ENCODE peak calls at places on chromosomes 2 and 18, in nine cellular contexts. One of them, this sample, is unnamed.

GRCh38 chr2:191319181-191319580 is 74.0 kb downstream of the MYO1B start:
- DNase-seq in PC-3: peak; percentile 77
- DNase-seq in fibroblast of lung: peak; percentile 73
- DNase-seq in neuronal stem cell: no peak
- DNase-seq in PC-9: no peak
- DNase-seq in A549: peak; percentile 24
- DNase-seq in GM23338: no peak
- DNase-seq in HCT116: no peak
- DNase-seq in neural progenitor cell: no peak
- DNase-seq in this sample: peak; percentile 90

GRCh38 chr2:230942920-230943896 is 18.2 kb upstream of the GPR55 start:
- DNase-seq in PC-3: no peak
- DNase-seq in fibroblast of lung: peak; percentile 5
- DNase-seq in neuronal stem cell: no peak
- DNase-seq in PC-9: no peak
- DNase-seq in A549: no peak
- DNase-seq in GM23338: no peak
- DNase-seq in HCT116: no peak
- DNase-seq in neural progenitor cell: no peak
- DNase-seq in this sample: peak; percentile 27

GRCh38 chr2:230684222-230685164 is 28.1 kb upstream of the CAB39 start:
- DNase-seq in PC-3: peak; percentile 92
- DNase-seq in fibroblast of lung: peak; percentile 85
- DNase-seq in neuronal stem cell: no peak
- DNase-seq in PC-9: peak; percentile 93
- DNase-seq in A549: peak; percentile 69
- DNase-seq in GM23338: no peak
- DNase-seq in HCT116: peak; percentile 52
- DNase-seq in neural progenitor cell: no peak
- DNase-seq in this sample: peak; percentile 47

GRCh38 chr2:189927823-189928222 is 134.7 kb downstream of the MSTN start:
- DNase-seq in PC-3: no peak
- DNase-seq in fibroblast of lung: peak; percentile 5
- DNase-seq in neuronal stem cell: no peak
- DNase-seq in PC-9: no peak
- DNase-seq in A549: no peak
- DNase-seq in GM23338: no peak
- DNase-seq in HCT116: no peak
- DNase-seq in neural progenitor cell: no peak
- DNase-seq in this sample: peak; percentile 49

GRCh38 chr2:60925994-60926750 is 44.8 kb downstream of the REL start:
- DNase-seq in PC-3: peak; percentile 42
- DNase-seq in fibroblast of lung: peak; percentile 43
- DNase-seq in neuronal stem cell: no peak
- DNase-seq in PC-9: no peak
- DNase-seq in A549: peak; percentile 24
- DNase-seq in GM23338: peak; percentile 28
- DNase-seq in HCT116: no peak
- DNase-seq in neural progenitor cell: no peak
- DNase-seq in this sample: peak; percentile 14

GRCh38 chr2:235532307-235532706 is 38.5 kb downstream of the AGAP1 start:
- DNase-seq in PC-3: no peak
- DNase-seq in fibroblast of lung: no peak
- DNase-seq in neuronal stem cell: no peak
- DNase-seq in PC-9: no peak
- DNase-seq in A549: no peak
- DNase-seq in GM23338: no peak
- DNase-seq in HCT116: no peak
- DNase-seq in neural progenitor cell: no peak
- DNase-seq in this sample: no peak

GRCh38 chr2:102063948-102064678 is 72.4 kb downstream of the IL1R2 start:
- DNase-seq in PC-3: peak; percentile 90
- DNase-seq in fibroblast of lung: peak; percentile 99
- DNase-seq in neuronal stem cell: peak; percentile 12
- DNase-seq in PC-9: peak; percentile 83
- DNase-seq in A549: peak; percentile 92
- DNase-seq in GM23338: peak; percentile 35
- DNase-seq in HCT116: peak; percentile 33
- DNase-seq in neural progenitor cell: peak; percentile 66
- DNase-seq in this sample: peak; percentile 100

GRCh38 chr2:199631129-199631528 is 173.4 kb upstream of the SATB2 start:
- DNase-seq in PC-3: no peak
- DNase-seq in fibroblast of lung: no peak
- DNase-seq in neuronal stem cell: no peak
- DNase-seq in PC-9: no peak
- DNase-seq in A549: no peak
- DNase-seq in GM23338: no peak
- DNase-seq in HCT116: no peak
- DNase-seq in neural progenitor cell: no peak
- DNase-seq in this sample: no peak

GRCh38 chr2:197138513-197138912 is 172.1 kb downstream of the ANKRD44 start:
- DNase-seq in PC-3: no peak
- DNase-seq in fibroblast of lung: no peak
- DNase-seq in neuronal stem cell: no peak
- DNase-seq in PC-9: no peak
- DNase-seq in A549: no peak
- DNase-seq in GM23338: no peak
- DNase-seq in HCT116: no peak
- DNase-seq in neural progenitor cell: no peak
- DNase-seq in this sample: no peak

GRCh38 chr2:20514596-20515269 is 67.9 kb downstream of the RHOB start:
- DNase-seq in PC-3: peak; percentile 66
- DNase-seq in fibroblast of lung: peak; percentile 99
- DNase-seq in neuronal stem cell: no peak
- DNase-seq in PC-9: peak; percentile 91
- DNase-seq in A549: peak; percentile 44
- DNase-seq in GM23338: peak; percentile 22
- DNase-seq in HCT116: peak; percentile 64
- DNase-seq in neural progenitor cell: no peak
- DNase-seq in this sample: peak; percentile 98

GRCh38 chr2:10254373-10255188 is 48.1 kb upstream of the HPCAL1 start:
- DNase-seq in PC-3: peak; percentile 81
- DNase-seq in fibroblast of lung: peak; percentile 59
- DNase-seq in neuronal stem cell: no peak
- DNase-seq in PC-9: peak; percentile 44
- DNase-seq in A549: peak; percentile 39
- DNase-seq in GM23338: no peak
- DNase-seq in HCT116: no peak
- DNase-seq in neural progenitor cell: no peak
- DNase-seq in this sample: peak; percentile 21

DNA sequence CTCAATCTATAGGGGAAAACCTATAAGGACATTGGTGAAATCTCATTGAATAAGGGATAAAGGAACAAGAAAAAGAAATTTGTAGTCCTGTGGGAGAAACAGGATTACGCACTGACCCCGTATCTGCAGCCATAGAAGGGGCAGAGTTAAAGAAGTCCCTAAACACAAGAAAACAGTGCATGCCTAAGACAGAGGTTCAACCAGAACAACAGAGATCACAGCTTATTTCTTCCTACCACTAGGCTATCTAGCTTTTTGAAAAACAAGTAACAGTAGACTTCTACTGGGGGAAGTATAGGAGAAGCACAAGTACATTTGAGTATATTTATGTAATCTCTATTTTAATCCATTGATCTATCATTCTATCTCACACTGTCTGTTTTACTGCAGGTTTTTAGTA is 485.2 kb upstream of the REG3G start:
- DNase-seq in PC-3: no peak
- DNase-seq in fibroblast of lung: no peak
- DNase-seq in neuronal stem cell: no peak
- DNase-seq in PC-9: no peak
- DNase-seq in A549: no peak
- DNase-seq in GM23338: no peak
- DNase-seq in HCT116: no peak
- DNase-seq in neural progenitor cell: no peak
- DNase-seq in this sample: no peak
- H3K4me2 ChIP-seq in PC-3: peak overlapping the region; percentile 48
- H3K4me2 ChIP-seq in fibroblast of lung: no peak overlapping the region
- H3K4me2 ChIP-seq in neuronal stem cell: no peak overlapping the region
- H3K4me2 ChIP-seq in PC-9: peak overlapping the region; percentile 89
- H3K4me2 ChIP-seq in A549: no peak overlapping the region
- H3K4me2 ChIP-seq in GM23338: no peak overlapping the region
- H3K4me2 ChIP-seq in HCT116: no peak overlapping the region
- H3K4me2 ChIP-seq in neural progenitor cell: no peak overlapping the region
- H3K4me2 ChIP-seq in this sample: no peak overlapping the region

GRCh38 chr2:50196775-50197482 is 835.0 kb downstream of the NRXN1 start:
- DNase-seq in PC-3: no peak
- DNase-seq in fibroblast of lung: no peak
- DNase-seq in neuronal stem cell: no peak
- DNase-seq in PC-9: no peak
- DNase-seq in A549: no peak
- DNase-seq in GM23338: peak; percentile 79
- DNase-seq in HCT116: no peak
- DNase-seq in neural progenitor cell: no peak
- DNase-seq in this sample: no peak
- H3K4me3 ChIP-seq in PC-3: no peak overlapping the region
- H3K4me3 ChIP-seq in fibroblast of lung: no peak overlapping the region
- H3K4me3 ChIP-seq in neuronal stem cell: no peak overlapping the region
- H3K4me3 ChIP-seq in PC-9: no peak overlapping the region
- H3K4me3 ChIP-seq in A549: no peak overlapping the region
- H3K4me3 ChIP-seq in GM23338: no peak overlapping the region
- H3K4me3 ChIP-seq in HCT116: no peak overlapping the region
- H3K4me3 ChIP-seq in neural progenitor cell: no peak overlapping the region
- H3K4me3 ChIP-seq in this sample: no peak overlapping the region

GRCh38 chr18:58793361-58793760 is 71.3 kb upstream of the ZNF532 start:
- DNase-seq in PC-3: peak; percentile 98
- DNase-seq in fibroblast of lung: peak; percentile 92
- DNase-seq in neuronal stem cell: no peak
- DNase-seq in PC-9: peak; percentile 66
- DNase-seq in A549: peak; percentile 71
- DNase-seq in GM23338: no peak
- DNase-seq in HCT116: no peak
- DNase-seq in neural progenitor cell: no peak
- DNase-seq in this sample: peak; percentile 89

GRCh38 chr18:58788470-58788869 is 76.2 kb upstream of the ZNF532 start:
- DNase-seq in PC-3: peak; percentile 73
- DNase-seq in fibroblast of lung: peak; percentile 60
- DNase-seq in neuronal stem cell: no peak
- DNase-seq in PC-9: peak; percentile 54
- DNase-seq in A549: no peak
- DNase-seq in GM23338: no peak
- DNase-seq in HCT116: no peak
- DNase-seq in neural progenitor cell: no peak
- DNase-seq in this sample: no peak

GRCh38 chr18:58789856-58790255 is 74.8 kb upstream of the ZNF532 start:
- DNase-seq in PC-3: no peak
- DNase-seq in fibroblast of lung: no peak
- DNase-seq in neuronal stem cell: no peak
- DNase-seq in PC-9: no peak
- DNase-seq in A549: peak; percentile 88
- DNase-seq in GM23338: no peak
- DNase-seq in HCT116: no peak
- DNase-seq in neural progenitor cell: no peak
- DNase-seq in this sample: no peak

GRCh38 chr18:58788971-58789797 is 75.5 kb upstream of the ZNF532 start:
- DNase-seq in PC-3: peak; percentile 97
- DNase-seq in fibroblast of lung: peak; percentile 81
- DNase-seq in neuronal stem cell: no peak
- DNase-seq in PC-9: peak; percentile 58
- DNase-seq in A549: peak; percentile 97
- DNase-seq in GM23338: no peak
- DNase-seq in HCT116: no peak
- DNase-seq in neural progenitor cell: peak; percentile 67
- DNase-seq in this sample: peak; percentile 32

DNA sequence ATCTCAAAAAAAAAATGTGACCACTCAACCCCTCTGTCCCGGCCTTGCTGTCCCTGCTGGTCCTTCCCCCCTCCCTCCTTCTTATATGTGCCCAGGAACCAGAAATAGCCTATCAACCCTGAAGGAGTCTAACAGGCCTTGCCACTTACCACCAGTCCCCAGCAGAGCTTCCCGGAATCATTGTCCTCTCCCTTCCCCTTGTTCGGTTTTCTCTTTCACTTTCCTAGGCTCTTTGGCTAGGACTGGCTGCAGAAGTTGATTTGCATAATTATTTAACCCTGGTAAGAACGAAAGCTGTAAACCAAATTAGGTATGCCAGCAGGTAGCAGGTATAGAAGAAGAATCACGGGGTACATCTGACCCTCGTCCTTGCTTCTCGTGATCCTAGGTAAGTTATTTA is 72.6 kb upstream of the ZNF532 start:
- DNase-seq in PC-3: no peak
- DNase-seq in fibroblast of lung: no peak
- DNase-seq in neuronal stem cell: no peak
- DNase-seq in PC-9: no peak
- DNase-seq in A549: no peak
- DNase-seq in GM23338: no peak
- DNase-seq in HCT116: no peak
- DNase-seq in neural progenitor cell: no peak
- DNase-seq in this sample: no peak
- H3K4me2 ChIP-seq in PC-3: no peak overlapping the region
- H3K4me2 ChIP-seq in fibroblast of lung: no peak overlapping the region
- H3K4me2 ChIP-seq in neuronal stem cell: no peak overlapping the region
- H3K4me2 ChIP-seq in PC-9: no peak overlapping the region
- H3K4me2 ChIP-seq in A549: no peak overlapping the region
- H3K4me2 ChIP-seq in GM23338: no peak overlapping the region
- H3K4me2 ChIP-seq in HCT116: no peak overlapping the region
- H3K4me2 ChIP-seq in neural progenitor cell: no peak overlapping the region
- H3K4me2 ChIP-seq in this sample: no peak overlapping the region

GRCh38 chr2:27441958-27442281 is 261 bp upstream of the KRTCAP3 start:
- DNase-seq in PC-3: no peak
- DNase-seq in fibroblast of lung: no peak
- DNase-seq in neuronal stem cell: no peak
- DNase-seq in PC-9: no peak
- DNase-seq in A549: no peak
- DNase-seq in GM23338: no peak
- DNase-seq in HCT116: no peak
- DNase-seq in neural progenitor cell: no peak
- DNase-seq in this sample: no peak

GRCh38 chr2:27441226-27441926 is 805 bp upstream of the KRTCAP3 start:
- DNase-seq in PC-3: no peak
- DNase-seq in fibroblast of lung: no peak
- DNase-seq in neuronal stem cell: no peak
- DNase-seq in PC-9: no peak
- DNase-seq in A549: no peak
- DNase-seq in GM23338: no peak
- DNase-seq in HCT116: no peak
- DNase-seq in neural progenitor cell: peak; percentile 4
- DNase-seq in this sample: no peak

GRCh38 chr2:27445155-27445554 is 3.0 kb downstream of the KRTCAP3 start:
- DNase-seq in PC-3: no peak
- DNase-seq in fibroblast of lung: no peak
- DNase-seq in neuronal stem cell: no peak
- DNase-seq in PC-9: no peak
- DNase-seq in A549: no peak
- DNase-seq in GM23338: no peak
- DNase-seq in HCT116: no peak
- DNase-seq in neural progenitor cell: no peak
- DNase-seq in this sample: no peak

GRCh38 chr2:27442282-27442980 is at the start of gene KRTCAP3:
- DNase-seq in PC-3: peak; percentile 14
- DNase-seq in fibroblast of lung: no peak
- DNase-seq in neuronal stem cell: peak; percentile 51
- DNase-seq in PC-9: peak; percentile 69
- DNase-seq in A549: no peak
- DNase-seq in GM23338: peak; percentile 96
- DNase-seq in HCT116: peak; percentile 42
- DNase-seq in neural progenitor cell: peak; percentile 93
- DNase-seq in this sample: no peak

DNA sequence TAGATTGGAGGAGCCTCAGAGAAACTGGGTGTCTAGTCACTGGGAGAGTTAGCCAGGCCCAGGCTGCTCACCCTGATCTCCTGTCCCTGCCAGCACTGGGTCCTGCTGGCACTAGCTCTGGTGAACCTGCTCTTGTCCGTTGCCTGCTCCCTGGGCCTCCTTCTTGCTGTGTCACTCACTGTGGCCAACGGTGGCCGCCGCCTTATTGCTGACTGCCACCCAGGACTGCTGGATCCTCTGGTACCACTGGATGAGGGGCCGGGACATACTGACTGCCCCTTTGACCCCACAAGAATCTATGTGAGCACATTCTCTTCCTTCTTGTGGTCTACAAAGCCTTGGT is 771 bp downstream of the KRTCAP3 start:
- DNase-seq in PC-3: no peak
- DNase-seq in fibroblast of lung: no peak
- DNase-seq in neuronal stem cell: no peak
- DNase-seq in PC-9: no peak
- DNase-seq in A549: no peak
- DNase-seq in GM23338: no peak
- DNase-seq in HCT116: no peak
- DNase-seq in neural progenitor cell: no peak
- DNase-seq in this sample: peak; percentile 19
- H3K4me3 ChIP-seq in PC-3: no peak overlapping the region
- H3K4me3 ChIP-seq in fibroblast of lung: no peak overlapping the region
- H3K4me3 ChIP-seq in neuronal stem cell: no peak overlapping the region
- H3K4me3 ChIP-seq in PC-9: peak overlapping the region; percentile 79
- H3K4me3 ChIP-seq in A549: no peak overlapping the region
- H3K4me3 ChIP-seq in GM23338: peak overlapping the region; percentile 77
- H3K4me3 ChIP-seq in HCT116: peak overlapping the region; percentile 53
- H3K4me3 ChIP-seq in neural progenitor cell: peak overlapping the region; percentile 57
- H3K4me3 ChIP-seq in this sample: no peak overlapping the region